ENCODE peak calls at places on chromosomes 4 and X, in six cellular contexts. D is HCT116; W is H1; S is ovary; J is tibial nerve; M is CD8-positive, alpha-beta T cell. K is an unnamed sample. For H3K4me1, the result is how much of the 10 kb centered on the place peaks cover.

GRCh38 chr4:82044141-82044993 is 329.4 kb downstream of the HNRNPD start:
- DNase-seq in D (no peak), W (peak), S (peak), J (peak), M (no peak), K (peak)

GRCh38 chrX:143642426-143642825 is 6.5 kb upstream of the SLITRK4 start:
- DNase-seq in D (no peak), W (no peak), S (no peak), J (no peak), M (no peak), K (no peak)

GRCh38 chr4:168694669-168695068 is 197.8 kb downstream of the PALLD start:
- DNase-seq in D (no peak), W (no peak), S (no peak), J (no peak), M (no peak), K (no peak)

GRCh38 chr4:182604161-182604591 is 313.0 kb downstream of the DCTD start:
- DNase-seq in D (no peak), W (no peak), S (no peak), J (no peak), M (no peak), K (no peak)

GRCh38 chrX:109440475-109440874 is 41.4 kb downstream of the GUCY2F start:
- DNase-seq in D (no peak), W (no peak), S (no peak), J (no peak), M (no peak), K (no peak)

GRCh38 chr4:1242506-1243450 is 6.2 kb downstream of the CTBP1 start:
- DNase-seq in D (no peak), W (no peak), S (peak), J (no peak), M (no peak), K (no peak)

GRCh38 chrX:77085372-77085771 is 361.8 kb upstream of the FGF16 start:
- DNase-seq in D (no peak), W (no peak), S (no peak), J (no peak), M (no peak), K (no peak)

GRCh38 chr4:82515705-82516104 is 46.1 kb downstream of the TMEM150C start:
- DNase-seq in D (no peak), W (no peak), S (peak), J (peak), M (no peak), K (no peak)

GRCh38 chrX:119753001-119753400 is 5.4 kb upstream of the SOWAHD start:
- DNase-seq in D (no peak), W (no peak), S (no peak), J (no peak), M (no peak), K (no peak)

GRCh38 chr4:183602444-183603102 is 56.4 kb downstream of the RWDD4 start:
- DNase-seq in D (no peak), W (no peak), S (no peak), J (no peak), M (no peak), K (no peak)

GRCh38 chrX:1412551-1413161 is 20.7 kb upstream of the SLC25A6 start:
- DNase-seq in D (no peak), W (no peak), S (no peak), J (no peak), M (no peak), K (no peak)

GRCh38 chrX:46814966-46815365 is 21.9 kb upstream of the RP2 start:
- DNase-seq in D (no peak), W (no peak), S (no peak), J (no peak), M (no peak), K (no peak)

GRCh38 chrX:30278365-30278764 is 30.8 kb downstream of the NR0B1 start:
- DNase-seq in D (no peak), W (no peak), S (peak), J (no peak), M (no peak), K (no peak)

GRCh38 chr4:147160908-147161513 is 215.3 kb upstream of the TTC29 start:
- DNase-seq in D (peak), W (no peak), S (no peak), J (no peak), M (no peak), K (peak)

GRCh38 chrX:24682739-24683432 is 10.8 kb upstream of the POLA1 start:
- DNase-seq in D (no peak), W (no peak), S (no peak), J (no peak), M (no peak), K (no peak)

GRCh38 chr4:178523038-178523437 is 1080.8 kb upstream of the AGA start:
- DNase-seq in D (no peak), W (no peak), S (no peak), J (no peak), M (no peak), K (no peak)

GRCh38 chrX:21745756-21746155 is 12.2 kb downstream of the SMPX start:
- DNase-seq in D (no peak), W (no peak), S (no peak), J (peak), M (peak), K (peak)

GRCh38 chrX:155876704-155877103 is 4.4 kb upstream of the VAMP7 start:
- DNase-seq in D (no peak), W (no peak), S (no peak), J (no peak), M (no peak), K (no peak)

GRCh38 chr4:67725981-67726380 is 25.0 kb upstream of the UBA6 start:
- DNase-seq in D (no peak), W (no peak), S (no peak), J (no peak), M (no peak), K (no peak)

GRCh38 chr4:168569066-168569908 is 72.4 kb downstream of the PALLD start:
- DNase-seq in D (peak), W (no peak), S (no peak), J (no peak), M (no peak), K (peak)

GRCh38 chr4:45438047-45438446 is 685.8 kb downstream of the GABRG1 start:
- DNase-seq in D (no peak), W (no peak), S (no peak), J (no peak), M (no peak), K (no peak)

GRCh38 chrX:110170029-110170428 is 147.9 kb downstream of the AMMECR1 start:
- DNase-seq in D (no peak), W (no peak), S (no peak), J (no peak), M (no peak), K (no peak)

GRCh38 chr4:10891866-10892265 is 207.3 kb upstream of the CLNK start:
- DNase-seq in D (no peak), W (no peak), S (no peak), J (no peak), M (no peak), K (no peak)

GRCh38 chr4:71251266-71251665 is 87.6 kb upstream of the SLC4A4 start:
- DNase-seq in D (no peak), W (no peak), S (no peak), J (no peak), M (no peak), K (no peak)

GRCh38 chr4:19486400-19486799 is 765.3 kb upstream of the SLIT2 start:
- DNase-seq in D (no peak), W (no peak), S (no peak), J (no peak), M (no peak), K (no peak)

GRCh38 chr4:153639556-153640475 is 44.3 kb upstream of the TLR2 start:
- DNase-seq in D (no peak), W (no peak), S (no peak), J (no peak), M (no peak), K (no peak)

GRCh38 chr4:139660518-139661149 is 5.0 kb upstream of the MGST2 start:
- DNase-seq in D (no peak), W (no peak), S (no peak), J (no peak), M (no peak), K (no peak)

GRCh38 chr4:76687730-76688441 is 210.1 kb downstream of the SOWAHB start:
- DNase-seq in D (no peak), W (no peak), S (no peak), J (no peak), M (no peak), K (no peak)

GRCh38 chrX:133307637-133308485 is 89.7 kb upstream of the TFDP3 start:
- DNase-seq in D (no peak), W (peak), S (no peak), J (no peak), M (no peak), K (no peak)

GRCh38 chrX:69093960-69094935 is 71.0 kb downstream of the PJA1 start:
- DNase-seq in D (peak), W (no peak), S (peak), J (peak), M (no peak), K (peak)

GRCh38 chr4:40423735-40424134 is 88.6 kb downstream of the CHRNA9 start:
- DNase-seq in D (no peak), W (no peak), S (no peak), J (no peak), M (no peak), K (no peak)

GRCh38 chr4:139825523-139826014 is 159.9 kb downstream of the MGST2 start:
- DNase-seq in D (no peak), W (no peak), S (no peak), J (no peak), M (no peak), K (no peak)

GRCh38 chrX:97026406-97026805 is 142.7 kb downstream of the RPA4 start:
- DNase-seq in D (no peak), W (no peak), S (no peak), J (no peak), M (no peak), K (no peak)

GRCh38 chrX:47707031-47707780 is 48.2 kb upstream of the UXT start:
- DNase-seq in D (no peak), W (no peak), S (no peak), J (no peak), M (no peak), K (no peak)

GRCh38 chrX:134908235-134908834 is 82.5 kb upstream of the SMIM10 start:
- DNase-seq in D (no peak), W (no peak), S (no peak), J (no peak), M (no peak), K (no peak)
- TF ChIP-seq CTCF in D (no peak), W (no peak), S (peak), J (no peak), M (no peak), K (no peak)

DNA sequence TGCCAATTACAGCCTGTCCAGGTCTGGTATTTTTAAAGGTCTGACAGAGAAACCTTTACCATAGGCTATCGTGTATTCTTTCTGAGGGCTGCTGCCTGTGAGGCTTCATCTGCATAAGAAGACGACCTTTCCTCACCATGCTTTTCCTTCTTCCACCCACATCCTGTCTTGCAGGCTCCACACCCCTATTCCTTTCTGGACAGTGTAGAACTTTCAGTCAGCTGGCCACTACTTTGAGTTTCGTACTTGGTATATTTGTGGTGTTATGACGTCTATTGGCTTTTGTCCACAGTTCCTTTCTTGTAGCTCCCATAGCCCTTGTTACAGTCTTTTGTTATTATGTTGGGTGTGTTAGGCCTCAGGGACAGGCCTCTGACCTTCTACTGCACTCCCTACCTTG is 311.4 kb downstream of the RAPGEF2 start:
- DNase-seq in D (no peak), W (no peak), S (no peak), J (no peak), M (no peak), K (no peak)
- H3K4me1 ChIP-seq in D (under half), W (under half), S (under half), J (under half), M (under half), K (under half)

GRCh38 chr4:166257891-166258290 is 384.9 kb downstream of the TLL1 start:
- DNase-seq in D (no peak), W (no peak), S (no peak), J (no peak), M (no peak), K (no peak)

GRCh38 chr4:166257276-166257675 is 384.2 kb downstream of the TLL1 start:
- DNase-seq in D (no peak), W (no peak), S (no peak), J (no peak), M (no peak), K (no peak)

GRCh38 chr4:166252487-166253402 is 379.7 kb downstream of the TLL1 start:
- DNase-seq in D (peak), W (no peak), S (no peak), J (no peak), M (no peak), K (no peak)
- TF ChIP-seq CTCF in D (peak), W (no peak), S (no peak), J (peak), M (no peak), K (peak)

GRCh38 chr4:16417198-16417597 is 190.9 kb upstream of the TAPT1 start:
- DNase-seq in D (no peak), W (no peak), S (no peak), J (no peak), M (no peak), K (no peak)

GRCh38 chr4:16418814-16419213 is 192.5 kb upstream of the TAPT1 start:
- DNase-seq in D (no peak), W (no peak), S (no peak), J (no peak), M (no peak), K (no peak)

GRCh38 chr4:16411691-16412090 is 185.4 kb upstream of the TAPT1 start:
- DNase-seq in D (no peak), W (no peak), S (no peak), J (no peak), M (no peak), K (no peak)

GRCh38 chr4:16413794-16414555 is 187.7 kb upstream of the TAPT1 start:
- DNase-seq in D (no peak), W (no peak), S (no peak), J (no peak), M (no peak), K (no peak)

DNA sequence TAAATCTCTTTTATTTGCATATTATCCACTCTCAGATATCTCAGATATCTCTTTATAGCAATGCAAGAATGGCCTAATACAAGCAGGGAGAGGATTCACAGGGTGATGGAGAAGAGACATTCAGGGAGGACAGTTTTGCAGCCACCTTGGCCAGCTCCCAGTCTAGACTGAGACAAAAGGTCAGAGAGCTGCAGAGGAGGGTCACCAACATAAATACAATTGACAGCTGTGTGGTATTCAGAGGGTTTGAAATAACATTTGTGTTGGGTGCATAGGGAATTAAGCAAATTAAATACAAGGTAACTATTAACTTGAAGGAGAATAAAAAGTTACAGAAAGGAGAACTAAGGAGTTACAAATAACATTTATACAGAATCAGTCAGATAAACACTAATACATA is 189.5 kb upstream of the TAPT1 start:
- DNase-seq in D (no peak), W (no peak), S (no peak), J (no peak), M (no peak), K (no peak)
- H3K4me1 ChIP-seq in D (under half), W (under half), S (under half), J (under half), M (under half), K (under half)

GRCh38 chr4:141302926-141303325 is 82.2 kb downstream of the ZNF330 start:
- DNase-seq in D (no peak), W (no peak), S (no peak), J (no peak), M (no peak), K (no peak)

GRCh38 chr4:141309864-141310263 is 89.2 kb downstream of the ZNF330 start:
- DNase-seq in D (no peak), W (no peak), S (no peak), J (no peak), M (no peak), K (no peak)

GRCh38 chr4:141306331-141306730 is 85.6 kb downstream of the ZNF330 start:
- DNase-seq in D (no peak), W (no peak), S (no peak), J (no peak), M (no peak), K (no peak)

GRCh38 chr4:141304346-141304745 is 83.7 kb downstream of the ZNF330 start:
- DNase-seq in D (no peak), W (no peak), S (no peak), J (no peak), M (no peak), K (no peak)

GRCh38 chr4:141307241-141307689 is 86.6 kb downstream of the ZNF330 start:
- DNase-seq in D (peak), W (no peak), S (no peak), J (peak), M (peak), K (peak)
- TF ChIP-seq CTCF in D (peak), W (no peak), S (no peak), J (peak), M (peak), K (peak)

GRCh38 chrX:124266325-124267087 is 66.0 kb upstream of the TEX13D start:
- DNase-seq in D (no peak), W (no peak), S (no peak), J (no peak), M (no peak), K (no peak)

GRCh38 chrX:124268099-124268498 is 64.4 kb upstream of the TEX13D start:
- DNase-seq in D (no peak), W (no peak), S (no peak), J (no peak), M (no peak), K (no peak)

GRCh38 chrX:124260845-124261244 is 71.6 kb upstream of the TEX13D start:
- DNase-seq in D (no peak), W (no peak), S (no peak), J (no peak), M (no peak), K (no peak)

GRCh38 chrX:124257924-124258706 is 74.3 kb upstream of the TEX13D start:
- DNase-seq in D (no peak), W (no peak), S (no peak), J (no peak), M (no peak), K (no peak)

DNA sequence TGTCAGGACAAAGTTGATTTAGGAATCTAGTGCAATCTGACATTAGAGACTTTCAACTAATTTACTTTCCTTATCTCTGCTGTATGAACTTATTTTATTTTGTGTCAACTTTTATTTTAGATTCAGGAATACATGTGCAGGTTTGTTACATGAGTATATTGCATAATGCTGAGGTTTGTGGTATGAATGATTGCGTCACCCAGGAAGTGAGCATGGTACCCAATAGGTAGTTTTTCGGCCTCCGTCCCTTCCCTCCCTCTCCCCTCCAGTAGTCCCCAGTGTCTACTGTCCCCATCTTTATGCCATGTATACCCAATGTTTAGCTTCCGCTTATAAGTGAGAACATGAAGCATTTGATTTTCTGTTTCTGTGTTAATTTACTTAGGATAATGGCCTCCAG is 68.7 kb upstream of the TEX13D start:
- DNase-seq in D (no peak), W (no peak), S (no peak), J (no peak), M (peak), K (no peak)
- H3K4me1 ChIP-seq in D (under half), W (under half), S (under half), J (under half), M (under half), K (under half)

GRCh38 chrX:115958687-115959359 is 211.7 kb upstream of the AGTR2 start:
- DNase-seq in D (no peak), W (no peak), S (no peak), J (no peak), M (no peak), K (no peak)
- TF ChIP-seq CTCF in D (no peak), W (no peak), S (no peak), J (no peak), M (no peak), K (no peak)

GRCh38 chr4:94528792-94529451 is 77.2 kb downstream of the PDLIM5 start:
- DNase-seq in D (no peak), W (no peak), S (no peak), J (no peak), M (no peak), K (no peak)

GRCh38 chr4:94530073-94530472 is 78.3 kb downstream of the PDLIM5 start:
- DNase-seq in D (no peak), W (no peak), S (no peak), J (no peak), M (no peak), K (no peak)

GRCh38 chr4:94534401-94535312 is 82.9 kb downstream of the PDLIM5 start:
- DNase-seq in D (no peak), W (no peak), S (no peak), J (no peak), M (no peak), K (no peak)

GRCh38 chr4:94533405-94534223 is 81.9 kb downstream of the PDLIM5 start:
- DNase-seq in D (no peak), W (no peak), S (no peak), J (no peak), M (no peak), K (no peak)

GRCh38 chr4:94532016-94532789 is 80.5 kb downstream of the PDLIM5 start:
- DNase-seq in D (peak), W (no peak), S (no peak), J (no peak), M (no peak), K (peak)
- H3K4me1 ChIP-seq in D (half or more), W (under half), S (under half), J (half or more), M (under half), K (under half)

DNA sequence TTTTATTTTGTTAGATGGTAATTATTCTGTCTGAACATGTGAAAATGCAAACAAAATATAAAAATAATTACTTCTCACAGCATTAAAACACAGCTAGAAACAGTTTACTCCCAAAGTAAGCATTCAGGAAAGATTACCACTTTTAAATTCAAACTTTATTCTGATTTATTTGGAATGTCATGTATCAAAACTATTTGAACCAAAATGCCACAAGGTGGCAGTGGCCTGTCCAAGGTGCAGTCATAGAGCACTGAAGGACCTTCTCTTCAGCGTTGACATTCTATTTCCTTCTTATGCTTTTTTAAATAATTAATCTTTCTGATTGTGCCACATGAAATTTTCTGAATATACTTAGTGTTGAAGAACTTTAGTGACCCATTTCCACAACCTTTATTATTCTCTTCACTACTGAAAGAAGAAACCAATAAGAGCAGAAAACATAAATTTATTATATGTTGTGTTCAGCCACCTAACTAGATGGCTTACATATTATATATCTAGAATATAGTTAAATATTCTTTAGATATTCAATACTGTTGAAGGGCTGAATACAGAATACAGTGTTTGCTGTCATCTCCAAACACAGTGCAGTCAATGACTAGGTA is 283.6 kb downstream of the CFAP299 start:
- DNase-seq in D (peak), W (no peak), S (no peak), J (no peak), M (no peak), K (no peak)
- TF ChIP-seq CTCF in D (no peak), W (no peak), S (no peak), J (no peak), M (no peak), K (peak)

GRCh38 chr4:143186634-143187033 is 1.9 kb downstream of the USP38 start:
- DNase-seq in D (no peak), W (no peak), S (no peak), J (no peak), M (no peak), K (peak)
- H3K4me1 ChIP-seq in D (under half), W (under half), S (under half), J (half or more), M (half or more), K (under half)

K was measured in colonic mucosa.